ENCODE peak calls at places on chromosome 1, in six cellular contexts. One of them, this sample, is unnamed.

GRCh38 chr1:47655521-47656300 is 217.9 kb downstream of the FOXD2 start:
- DNase-seq in psoas muscle: no peak
- DNase-seq in esophagus muscularis mucosa: no peak
- DNase-seq in tibial nerve: no peak
- DNase-seq in kidney: no peak
- DNase-seq in AG10803: no peak
- DNase-seq in this sample: no peak

GRCh38 chr1:222382171-222382570 is 165.7 kb downstream of the HHIPL2 start:
- DNase-seq in esophagus muscularis mucosa: peak; percentile 37
- DNase-seq in AG10803: no peak
- DNase-seq in psoas muscle: no peak
- DNase-seq in tibial nerve: no peak
- DNase-seq in kidney: no peak
- DNase-seq in this sample: peak; percentile 24

GRCh38 chr1:108886292-108886691 is 9.5 kb downstream of the GPSM2 start:
- DNase-seq in AG10803: peak; percentile 78
- DNase-seq in kidney: no peak
- DNase-seq in esophagus muscularis mucosa: no peak
- DNase-seq in psoas muscle: no peak
- DNase-seq in tibial nerve: no peak
- DNase-seq in this sample: no peak

GRCh38 chr1:58573705-58574591 is 3.1 kb downstream of the TACSTD2 start:
- DNase-seq in esophagus muscularis mucosa: no peak
- DNase-seq in AG10803: no peak
- DNase-seq in kidney: no peak
- DNase-seq in tibial nerve: no peak
- DNase-seq in psoas muscle: no peak
- DNase-seq in this sample: peak; percentile 69

GRCh38 chr1:74650561-74650960 is 23.0 kb downstream of the ERICH3 start:
- DNase-seq in kidney: no peak
- DNase-seq in AG10803: peak; percentile 12
- DNase-seq in tibial nerve: no peak
- DNase-seq in psoas muscle: no peak
- DNase-seq in esophagus muscularis mucosa: no peak
- DNase-seq in this sample: peak; percentile 35

GRCh38 chr1:48864913-48865312 is 88.2 kb upstream of the BEND5 start:
- DNase-seq in AG10803: no peak
- DNase-seq in tibial nerve: no peak
- DNase-seq in kidney: no peak
- DNase-seq in psoas muscle: no peak
- DNase-seq in esophagus muscularis mucosa: no peak
- DNase-seq in this sample: no peak

GRCh38 chr1:180098242-180098995 is 56.2 kb upstream of the QSOX1 start:
- DNase-seq in AG10803: peak; percentile 91
- DNase-seq in esophagus muscularis mucosa: no peak
- DNase-seq in kidney: no peak
- DNase-seq in psoas muscle: no peak
- DNase-seq in tibial nerve: no peak
- DNase-seq in this sample: peak; percentile 91

GRCh38 chr1:205709059-205709398 is 28.7 kb upstream of the SLC45A3 start:
- DNase-seq in psoas muscle: no peak
- DNase-seq in esophagus muscularis mucosa: no peak
- DNase-seq in kidney: no peak
- DNase-seq in tibial nerve: no peak
- DNase-seq in AG10803: peak; percentile 67
- DNase-seq in this sample: no peak

GRCh38 chr1:41014871-41015270 is 6.7 kb downstream of the SLFNL1 start:
- DNase-seq in AG10803: no peak
- DNase-seq in tibial nerve: no peak
- DNase-seq in psoas muscle: no peak
- DNase-seq in kidney: no peak
- DNase-seq in esophagus muscularis mucosa: no peak
- DNase-seq in this sample: no peak

GRCh38 chr1:98035587-98035986 is 114.8 kb upstream of the DPYD start:
- DNase-seq in tibial nerve: no peak
- DNase-seq in kidney: no peak
- DNase-seq in AG10803: peak; percentile 19
- DNase-seq in esophagus muscularis mucosa: no peak
- DNase-seq in psoas muscle: no peak
- DNase-seq in this sample: no peak

GRCh38 chr1:33173091-33173490 is 8.8 kb downstream of the TRIM62 start:
- DNase-seq in esophagus muscularis mucosa: no peak
- DNase-seq in AG10803: no peak
- DNase-seq in kidney: no peak
- DNase-seq in tibial nerve: no peak
- DNase-seq in psoas muscle: no peak
- DNase-seq in this sample: no peak

GRCh38 chr1:161313554-161314200 is 504 bp upstream of the SDHC start:
- DNase-seq in psoas muscle: no peak
- DNase-seq in AG10803: no peak
- DNase-seq in tibial nerve: no peak
- DNase-seq in esophagus muscularis mucosa: no peak
- DNase-seq in kidney: no peak
- DNase-seq in this sample: no peak

GRCh38 chr1:48480504-48480903 is 8.5 kb upstream of the SPATA6 start:
- DNase-seq in psoas muscle: no peak
- DNase-seq in AG10803: no peak
- DNase-seq in kidney: no peak
- DNase-seq in esophagus muscularis mucosa: no peak
- DNase-seq in tibial nerve: no peak
- DNase-seq in this sample: no peak

GRCh38 chr1:165960136-165960535 is 132.7 kb downstream of the UCK2 start:
- DNase-seq in kidney: no peak
- DNase-seq in AG10803: peak; percentile 56
- DNase-seq in esophagus muscularis mucosa: peak; percentile 47
- DNase-seq in tibial nerve: no peak
- DNase-seq in psoas muscle: no peak
- DNase-seq in this sample: no peak

GRCh38 chr1:68703921-68704354 is 207.1 kb upstream of the DEPDC1 start:
- DNase-seq in kidney: no peak
- DNase-seq in AG10803: no peak
- DNase-seq in psoas muscle: no peak
- DNase-seq in tibial nerve: no peak
- DNase-seq in esophagus muscularis mucosa: no peak
- DNase-seq in this sample: no peak

GRCh38 chr1:99645699-99646531 is at the start of gene PALMD:
- DNase-seq in esophagus muscularis mucosa: no peak
- DNase-seq in psoas muscle: peak; percentile 86
- DNase-seq in kidney: no peak
- DNase-seq in tibial nerve: peak; percentile 34
- DNase-seq in AG10803: peak; percentile 24
- DNase-seq in this sample: peak; percentile 71

GRCh38 chr1:238913210-238913609 is 473.2 kb upstream of the CHRM3 start:
- DNase-seq in psoas muscle: no peak
- DNase-seq in AG10803: no peak
- DNase-seq in kidney: no peak
- DNase-seq in tibial nerve: no peak
- DNase-seq in esophagus muscularis mucosa: no peak
- DNase-seq in this sample: no peak

GRCh38 chr1:192954705-192955265 is 104.4 kb downstream of the UCHL5 start:
- DNase-seq in esophagus muscularis mucosa: no peak
- DNase-seq in tibial nerve: no peak
- DNase-seq in kidney: no peak
- DNase-seq in AG10803: no peak
- DNase-seq in psoas muscle: no peak
- DNase-seq in this sample: peak; percentile 41

GRCh38 chr1:230798491-230798890 is 51.3 kb downstream of the CAPN9 start:
- DNase-seq in kidney: no peak
- DNase-seq in psoas muscle: no peak
- DNase-seq in tibial nerve: no peak
- DNase-seq in esophagus muscularis mucosa: peak; percentile 81
- DNase-seq in AG10803: no peak
- DNase-seq in this sample: no peak

GRCh38 chr1:9439074-9439761 is 100.0 kb upstream of the SLC25A33 start:
- DNase-seq in esophagus muscularis mucosa: no peak
- DNase-seq in tibial nerve: peak; percentile 59
- DNase-seq in AG10803: no peak
- DNase-seq in psoas muscle: peak; percentile 75
- DNase-seq in kidney: no peak
- DNase-seq in this sample: peak; percentile 58

GRCh38 chr1:205247130-205247921 is 19.6 kb downstream of the TMCC2 start:
- DNase-seq in kidney: no peak
- DNase-seq in esophagus muscularis mucosa: no peak
- DNase-seq in psoas muscle: peak; percentile 85
- DNase-seq in AG10803: no peak
- DNase-seq in tibial nerve: no peak
- DNase-seq in this sample: no peak

GRCh38 chr1:19651141-19651737 is 7.1 kb downstream of the NBL1 start:
- DNase-seq in kidney: peak; percentile 86
- DNase-seq in AG10803: peak; percentile 58
- DNase-seq in esophagus muscularis mucosa: no peak
- DNase-seq in tibial nerve: peak; percentile 55
- DNase-seq in psoas muscle: peak; percentile 79
- DNase-seq in this sample: no peak

GRCh38 chr1:53111073-53111556 is 31.3 kb downstream of the SLC1A7 start:
- DNase-seq in esophagus muscularis mucosa: no peak
- DNase-seq in psoas muscle: no peak
- DNase-seq in AG10803: no peak
- DNase-seq in kidney: no peak
- DNase-seq in tibial nerve: no peak
- DNase-seq in this sample: no peak

GRCh38 chr1:160117709-160118183 is 2.2 kb downstream of the ATP1A2 start:
- DNase-seq in tibial nerve: peak; percentile 35
- DNase-seq in kidney: no peak
- DNase-seq in esophagus muscularis mucosa: no peak
- DNase-seq in psoas muscle: peak; percentile 86
- DNase-seq in AG10803: peak; percentile 49
- DNase-seq in this sample: peak; percentile 30

DNA sequence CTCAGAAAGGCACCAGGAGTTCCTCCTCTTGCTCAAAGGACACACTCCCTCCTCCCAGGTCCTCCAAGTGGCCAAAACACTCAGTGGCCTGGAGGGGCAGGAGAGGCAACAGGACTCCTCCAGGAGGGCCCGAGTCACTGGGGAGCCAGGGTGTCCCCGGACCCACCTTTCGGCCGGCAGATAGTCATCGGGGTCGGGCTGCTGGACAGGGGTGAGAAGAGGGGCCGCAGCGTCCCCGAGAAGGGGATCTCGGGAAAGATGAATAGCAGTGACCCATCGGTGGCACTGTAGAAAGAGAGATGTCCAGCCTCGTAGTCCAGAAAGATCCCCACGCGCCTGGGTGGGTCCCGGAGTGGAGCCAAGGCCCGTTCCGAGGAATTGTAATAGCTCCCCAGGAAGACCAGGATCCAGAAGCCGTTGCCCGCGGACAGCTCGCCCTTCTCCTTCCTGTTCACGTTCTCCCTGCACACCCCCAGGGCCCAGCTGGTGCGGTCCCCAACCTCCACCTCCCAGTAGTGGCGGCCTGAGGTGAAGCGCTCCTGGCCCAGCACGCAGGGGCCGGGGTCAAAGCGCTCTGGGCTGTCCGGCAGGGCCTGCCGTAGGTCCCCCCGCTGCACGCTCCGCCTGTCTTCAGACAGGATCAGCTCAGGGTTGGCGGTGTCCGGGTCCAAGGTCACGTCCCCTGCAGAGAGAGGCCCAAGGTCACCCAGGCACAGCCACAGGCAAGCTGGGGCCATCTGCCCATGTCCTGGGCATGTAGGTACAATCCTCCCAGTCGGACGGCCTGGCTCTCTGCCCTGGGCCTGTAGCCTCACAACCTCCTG is 11.9 kb downstream of the TRIM11 start:
- DNase-seq in esophagus muscularis mucosa: no peak
- DNase-seq in kidney: peak; percentile 66
- DNase-seq in tibial nerve: no peak
- DNase-seq in AG10803: no peak
- DNase-seq in psoas muscle: peak; percentile 55
- DNase-seq in this sample: no peak
- TF ChIP-seq CTCF in esophagus muscularis mucosa: no peak
- TF ChIP-seq CTCF in kidney: no peak
- TF ChIP-seq CTCF in tibial nerve: no peak
- TF ChIP-seq CTCF in AG10803: no peak
- TF ChIP-seq CTCF in psoas muscle: no peak
- TF ChIP-seq CTCF in this sample: no peak

DNA sequence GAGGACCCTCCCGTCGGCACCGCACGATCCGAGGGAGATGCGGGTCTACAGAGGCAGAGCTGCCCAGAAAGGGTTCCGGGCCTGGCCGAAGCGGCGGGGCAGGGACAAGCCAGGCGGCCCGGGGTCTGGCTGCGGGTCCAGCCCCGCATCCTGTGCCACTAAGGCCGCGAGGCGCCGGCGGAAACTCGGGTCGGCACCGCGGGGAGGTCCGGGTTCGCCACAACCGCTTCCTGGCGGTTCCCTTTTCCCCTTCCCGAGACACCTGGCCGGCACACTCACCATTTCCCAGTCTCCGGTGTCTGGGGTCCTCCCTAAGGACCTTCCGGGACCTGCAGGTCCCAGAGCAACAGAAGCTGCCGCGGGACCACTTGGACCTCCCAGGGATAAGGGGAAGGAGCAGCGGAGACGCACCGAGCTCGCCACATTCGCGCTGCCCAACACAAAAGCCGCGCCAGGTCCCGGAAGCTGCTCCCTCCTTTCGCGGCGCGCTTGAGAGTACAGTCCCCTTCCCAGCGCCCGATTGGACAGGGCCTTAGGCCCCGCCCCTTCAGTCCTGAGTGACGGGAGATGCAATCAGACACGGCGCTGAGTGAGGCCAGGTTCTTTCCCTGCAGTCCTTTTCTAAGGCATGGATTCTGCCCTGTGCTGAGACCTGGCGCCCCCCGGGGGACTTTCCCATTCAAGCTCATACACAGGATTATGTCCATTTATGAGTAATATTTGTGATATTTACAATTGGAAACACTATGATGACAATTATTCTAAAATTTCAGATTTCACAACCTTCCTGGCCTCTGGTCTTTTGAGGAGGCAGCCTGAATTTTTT is at the start of gene ZNF670:
- DNase-seq in AG10803: peak; percentile 87
- DNase-seq in psoas muscle: peak; percentile 96
- DNase-seq in tibial nerve: peak; percentile 97
- DNase-seq in esophagus muscularis mucosa: peak; percentile 98
- DNase-seq in kidney: peak; percentile 97
- DNase-seq in this sample: peak; percentile 100
- TF ChIP-seq CTCF in AG10803: no peak
- TF ChIP-seq CTCF in psoas muscle: no peak
- TF ChIP-seq CTCF in tibial nerve: no peak
- TF ChIP-seq CTCF in esophagus muscularis mucosa: no peak
- TF ChIP-seq CTCF in kidney: no peak
- TF ChIP-seq CTCF in this sample: no peak

GRCh38 chr1:31665264-31665878 is 20.7 kb upstream of the PEF1 start:
- DNase-seq in psoas muscle: no peak
- DNase-seq in kidney: no peak
- DNase-seq in tibial nerve: no peak
- DNase-seq in esophagus muscularis mucosa: no peak
- DNase-seq in AG10803: no peak
- DNase-seq in this sample: no peak
- TF ChIP-seq CTCF in psoas muscle: no peak
- TF ChIP-seq CTCF in kidney: no peak
- TF ChIP-seq CTCF in tibial nerve: peak; percentile 17
- TF ChIP-seq CTCF in esophagus muscularis mucosa: no peak
- TF ChIP-seq CTCF in AG10803: no peak
- TF ChIP-seq CTCF in this sample: no peak

DNA sequence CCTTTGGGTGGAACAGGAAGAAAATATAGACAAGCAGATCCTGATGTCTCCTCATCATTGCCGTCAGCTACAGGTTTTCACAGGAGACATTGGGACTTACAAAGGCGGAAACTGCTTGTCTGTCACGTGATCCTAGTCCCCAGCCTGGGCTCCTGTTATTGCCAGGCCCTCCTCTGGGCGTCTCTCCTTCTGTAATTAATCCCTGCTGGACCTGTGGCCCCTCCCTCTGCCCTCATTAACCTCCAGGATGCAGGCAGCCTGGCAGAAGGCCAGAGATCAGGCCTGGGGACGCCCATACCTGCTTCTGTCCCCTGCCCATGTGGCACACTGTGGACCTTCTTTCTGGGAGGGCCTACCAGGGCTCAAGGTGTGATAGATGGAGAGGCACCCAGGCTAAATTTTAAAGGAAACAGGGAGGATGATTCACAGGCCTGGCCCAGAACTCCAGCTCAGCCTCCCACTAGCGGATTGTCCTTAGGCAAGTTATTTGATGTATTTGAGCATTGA is 2.4 kb downstream of the S100A5 start:
- DNase-seq in esophagus muscularis mucosa: no peak
- DNase-seq in AG10803: peak; percentile 53
- DNase-seq in tibial nerve: no peak
- DNase-seq in psoas muscle: peak; percentile 58
- DNase-seq in kidney: no peak
- DNase-seq in this sample: peak; percentile 75
- TF ChIP-seq CTCF in esophagus muscularis mucosa: no peak
- TF ChIP-seq CTCF in AG10803: peak; percentile 16
- TF ChIP-seq CTCF in tibial nerve: no peak
- TF ChIP-seq CTCF in psoas muscle: no peak
- TF ChIP-seq CTCF in kidney: no peak
- TF ChIP-seq CTCF in this sample: peak; percentile 14